ENCODE peak calls at places on chromosomes 16 and 17, in ten cellular contexts. One of them, this sample, is unnamed.

GRCh38 chr17:50848691-50849090 is 13.3 kb downstream of the WFIKKN2 start:
- DNase-seq in breast epithelium: no peak
- DNase-seq in Peyer's patch: no peak
- DNase-seq in transverse colon: no peak
- DNase-seq in prostate gland: no peak
- DNase-seq in esophagus muscularis mucosa: no peak
- DNase-seq in A549: no peak
- DNase-seq in endothelial cell of umbilical vein: no peak
- DNase-seq in uterus: no peak
- DNase-seq in heart left ventricle: no peak
- DNase-seq in this sample: no peak

GRCh38 chr17:5122586-5123342 is 6.9 kb downstream of the USP6 start:
- DNase-seq in heart left ventricle: no peak
- DNase-seq in endothelial cell of umbilical vein: no peak
- DNase-seq in uterus: no peak
- DNase-seq in transverse colon: peak; percentile 36
- DNase-seq in prostate gland: no peak
- DNase-seq in breast epithelium: no peak
- DNase-seq in A549: no peak
- DNase-seq in Peyer's patch: no peak
- DNase-seq in esophagus muscularis mucosa: no peak
- DNase-seq in this sample: peak; percentile 24

GRCh38 chr16:68640972-68641371 is 4.1 kb upstream of the CDH3 start:
- DNase-seq in endothelial cell of umbilical vein: no peak
- DNase-seq in Peyer's patch: no peak
- DNase-seq in esophagus muscularis mucosa: no peak
- DNase-seq in A549: no peak
- DNase-seq in uterus: no peak
- DNase-seq in heart left ventricle: no peak
- DNase-seq in breast epithelium: no peak
- DNase-seq in prostate gland: no peak
- DNase-seq in transverse colon: no peak
- DNase-seq in this sample: peak; percentile 29

GRCh38 chr17:32498362-32498761 is 11.6 kb downstream of the CDK5R1 start:
- DNase-seq in uterus: no peak
- DNase-seq in prostate gland: no peak
- DNase-seq in Peyer's patch: no peak
- DNase-seq in endothelial cell of umbilical vein: no peak
- DNase-seq in transverse colon: no peak
- DNase-seq in esophagus muscularis mucosa: no peak
- DNase-seq in breast epithelium: no peak
- DNase-seq in A549: no peak
- DNase-seq in heart left ventricle: no peak
- DNase-seq in this sample: no peak

GRCh38 chr17:58756246-58757161 is 850 bp downstream of the PPM1E start:
- DNase-seq in uterus: no peak
- DNase-seq in breast epithelium: no peak
- DNase-seq in transverse colon: no peak
- DNase-seq in prostate gland: no peak
- DNase-seq in heart left ventricle: no peak
- DNase-seq in endothelial cell of umbilical vein: no peak
- DNase-seq in esophagus muscularis mucosa: no peak
- DNase-seq in A549: no peak
- DNase-seq in Peyer's patch: no peak
- DNase-seq in this sample: no peak

GRCh38 chr17:13931752-13932477 is 137.4 kb upstream of the COX10 start:
- DNase-seq in prostate gland: peak; percentile 25
- DNase-seq in esophagus muscularis mucosa: no peak
- DNase-seq in endothelial cell of umbilical vein: no peak
- DNase-seq in uterus: peak; percentile 83
- DNase-seq in Peyer's patch: peak; percentile 72
- DNase-seq in A549: no peak
- DNase-seq in heart left ventricle: peak; percentile 71
- DNase-seq in transverse colon: peak; percentile 42
- DNase-seq in breast epithelium: no peak
- DNase-seq in this sample: peak; percentile 39

GRCh38 chr16:48687421-48688038 is 77.5 kb upstream of the N4BP1 start:
- DNase-seq in transverse colon: peak; percentile 18
- DNase-seq in uterus: peak; percentile 18
- DNase-seq in endothelial cell of umbilical vein: peak; percentile 59
- DNase-seq in prostate gland: peak; percentile 9
- DNase-seq in A549: peak; percentile 83
- DNase-seq in Peyer's patch: no peak
- DNase-seq in breast epithelium: no peak
- DNase-seq in esophagus muscularis mucosa: peak; percentile 90
- DNase-seq in heart left ventricle: peak; percentile 42
- DNase-seq in this sample: peak; percentile 28

GRCh38 chr17:2253362-2253761 is 50.2 kb downstream of the SMG6 start:
- DNase-seq in A549: no peak
- DNase-seq in breast epithelium: no peak
- DNase-seq in Peyer's patch: no peak
- DNase-seq in prostate gland: no peak
- DNase-seq in endothelial cell of umbilical vein: no peak
- DNase-seq in transverse colon: no peak
- DNase-seq in heart left ventricle: no peak
- DNase-seq in esophagus muscularis mucosa: no peak
- DNase-seq in uterus: no peak
- DNase-seq in this sample: no peak

GRCh38 chr17:7191069-7191468 is 11.9 kb upstream of the ASGR1 start:
- DNase-seq in A549: no peak
- DNase-seq in breast epithelium: no peak
- DNase-seq in heart left ventricle: no peak
- DNase-seq in transverse colon: no peak
- DNase-seq in esophagus muscularis mucosa: no peak
- DNase-seq in uterus: no peak
- DNase-seq in endothelial cell of umbilical vein: no peak
- DNase-seq in prostate gland: no peak
- DNase-seq in Peyer's patch: no peak
- DNase-seq in this sample: no peak

GRCh38 chr16:77596243-77596642 is 126.1 kb upstream of the NUDT7 start:
- DNase-seq in prostate gland: no peak
- DNase-seq in esophagus muscularis mucosa: no peak
- DNase-seq in Peyer's patch: no peak
- DNase-seq in A549: no peak
- DNase-seq in endothelial cell of umbilical vein: peak; percentile 85
- DNase-seq in uterus: no peak
- DNase-seq in heart left ventricle: no peak
- DNase-seq in breast epithelium: no peak
- DNase-seq in transverse colon: no peak
- DNase-seq in this sample: no peak

DNA sequence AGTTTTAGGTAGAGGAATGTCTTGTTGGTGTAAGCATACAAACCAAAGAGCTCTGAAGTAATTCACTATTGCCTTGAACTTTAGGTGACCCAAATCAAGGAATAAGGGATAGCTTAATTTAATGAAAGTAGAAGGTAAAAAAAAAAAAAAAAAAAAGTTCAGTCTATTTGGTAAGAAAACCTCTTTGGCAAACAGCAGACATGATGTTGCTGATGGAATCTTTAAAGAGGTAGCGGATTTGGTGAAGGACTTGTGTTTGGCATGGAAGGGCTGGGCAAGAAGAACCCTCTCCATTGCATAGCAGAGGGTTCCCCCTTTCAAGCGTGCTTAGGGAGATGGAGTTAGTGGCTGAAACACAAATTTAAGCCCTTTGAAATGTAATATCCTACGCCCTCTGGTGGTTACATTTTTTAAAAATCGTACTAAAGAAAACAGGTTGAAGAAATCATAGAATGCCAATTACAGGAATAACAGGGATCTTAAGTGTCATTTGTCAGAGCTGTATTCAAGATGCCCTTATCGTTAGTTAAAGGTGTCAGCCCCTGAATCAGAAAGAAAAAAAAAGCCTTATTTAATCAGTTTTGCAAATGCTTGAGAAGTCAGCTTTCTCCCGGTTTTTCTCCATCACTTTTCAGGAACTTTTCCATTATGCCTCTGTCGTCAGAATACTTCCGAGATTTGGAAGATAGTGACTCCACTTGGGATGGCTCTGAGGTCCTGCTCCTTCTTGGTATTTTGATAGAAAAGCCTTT is 383.1 kb downstream of the KCNJ2 start:
- DNase-seq in heart left ventricle: no peak
- DNase-seq in Peyer's patch: no peak
- DNase-seq in A549: peak; percentile 26
- DNase-seq in uterus: no peak
- DNase-seq in transverse colon: no peak
- DNase-seq in breast epithelium: no peak
- DNase-seq in endothelial cell of umbilical vein: peak; percentile 75
- DNase-seq in esophagus muscularis mucosa: no peak
- DNase-seq in prostate gland: peak; percentile 10
- DNase-seq in this sample: no peak
- TF ChIP-seq POLR2A in heart left ventricle: no peak
- TF ChIP-seq POLR2A in Peyer's patch: no peak
- TF ChIP-seq POLR2A in A549: no peak
- TF ChIP-seq POLR2A in uterus: no peak
- TF ChIP-seq POLR2A in transverse colon: no peak
- TF ChIP-seq POLR2A in breast epithelium: no peak
- TF ChIP-seq POLR2A in endothelial cell of umbilical vein: no peak
- TF ChIP-seq POLR2A in esophagus muscularis mucosa: no peak
- TF ChIP-seq POLR2A in prostate gland: no peak
- TF ChIP-seq POLR2A in this sample: no peak

GRCh38 chr16:81818514-81819304 is 39.6 kb downstream of the PLCG2 start:
- DNase-seq in A549: no peak
- DNase-seq in esophagus muscularis mucosa: no peak
- DNase-seq in endothelial cell of umbilical vein: peak; percentile 63
- DNase-seq in Peyer's patch: no peak
- DNase-seq in heart left ventricle: no peak
- DNase-seq in breast epithelium: no peak
- DNase-seq in uterus: no peak
- DNase-seq in prostate gland: no peak
- DNase-seq in transverse colon: no peak
- DNase-seq in this sample: no peak
- H3K4me3 ChIP-seq in A549: no peak overlapping the region
- H3K4me3 ChIP-seq in esophagus muscularis mucosa: no peak overlapping the region
- H3K4me3 ChIP-seq in endothelial cell of umbilical vein: no peak overlapping the region
- H3K4me3 ChIP-seq in Peyer's patch: no peak overlapping the region
- H3K4me3 ChIP-seq in heart left ventricle: no peak overlapping the region
- H3K4me3 ChIP-seq in breast epithelium: no peak overlapping the region
- H3K4me3 ChIP-seq in uterus: no peak overlapping the region
- H3K4me3 ChIP-seq in prostate gland: no peak overlapping the region
- H3K4me3 ChIP-seq in transverse colon: no peak overlapping the region
- H3K4me3 ChIP-seq in this sample: no peak overlapping the region

GRCh38 chr16:57809276-57809793 is 7.0 kb upstream of the KIFC3 start:
- DNase-seq in breast epithelium: no peak
- DNase-seq in esophagus muscularis mucosa: no peak
- DNase-seq in A549: no peak
- DNase-seq in prostate gland: no peak
- DNase-seq in transverse colon: no peak
- DNase-seq in heart left ventricle: no peak
- DNase-seq in Peyer's patch: no peak
- DNase-seq in endothelial cell of umbilical vein: no peak
- DNase-seq in uterus: no peak
- DNase-seq in this sample: no peak

GRCh38 chr16:57809843-57810196 is 7.5 kb upstream of the KIFC3 start:
- DNase-seq in endothelial cell of umbilical vein: no peak
- DNase-seq in esophagus muscularis mucosa: no peak
- DNase-seq in uterus: no peak
- DNase-seq in transverse colon: no peak
- DNase-seq in breast epithelium: no peak
- DNase-seq in Peyer's patch: no peak
- DNase-seq in prostate gland: no peak
- DNase-seq in A549: no peak
- DNase-seq in heart left ventricle: no peak
- DNase-seq in this sample: no peak

GRCh38 chr16:57808589-57808988 is 6.3 kb upstream of the KIFC3 start:
- DNase-seq in esophagus muscularis mucosa: no peak
- DNase-seq in endothelial cell of umbilical vein: no peak
- DNase-seq in prostate gland: no peak
- DNase-seq in uterus: no peak
- DNase-seq in transverse colon: no peak
- DNase-seq in breast epithelium: no peak
- DNase-seq in heart left ventricle: no peak
- DNase-seq in A549: no peak
- DNase-seq in Peyer's patch: no peak
- DNase-seq in this sample: no peak

GRCh38 chr16:57807252-57807967 is 5.1 kb upstream of the KIFC3 start:
- DNase-seq in esophagus muscularis mucosa: no peak
- DNase-seq in breast epithelium: no peak
- DNase-seq in prostate gland: no peak
- DNase-seq in uterus: no peak
- DNase-seq in endothelial cell of umbilical vein: no peak
- DNase-seq in Peyer's patch: no peak
- DNase-seq in heart left ventricle: no peak
- DNase-seq in transverse colon: no peak
- DNase-seq in A549: peak; percentile 68
- DNase-seq in this sample: no peak

DNA sequence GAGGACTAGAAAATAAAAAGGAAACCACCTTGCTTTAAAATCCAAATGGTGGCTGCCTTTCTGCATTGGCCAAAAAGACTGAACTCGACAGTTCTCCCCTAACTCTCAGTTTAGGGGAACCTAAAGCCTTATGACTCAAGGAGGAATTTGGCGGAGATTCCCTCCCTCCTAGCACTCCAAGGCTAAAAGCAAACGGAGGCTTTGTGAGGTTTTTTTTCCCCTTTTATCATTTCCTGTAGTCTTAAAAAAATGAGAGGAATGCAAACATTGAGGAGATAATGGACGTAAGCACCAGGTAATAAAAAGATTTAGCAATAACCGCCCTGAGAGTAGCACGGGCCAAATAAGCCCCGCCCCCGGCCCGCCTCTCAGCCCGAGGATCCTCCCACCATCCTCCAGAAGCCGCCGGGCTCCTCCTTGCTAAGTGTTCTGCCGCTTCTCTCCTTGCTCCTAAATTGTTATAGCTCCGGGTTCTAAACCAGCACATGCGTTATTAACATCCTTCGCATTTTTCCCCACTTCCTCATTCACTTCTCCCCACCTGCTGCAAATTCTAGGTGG is 5.8 kb upstream of the KIFC3 start:
- DNase-seq in breast epithelium: peak; percentile 82
- DNase-seq in uterus: peak; percentile 88
- DNase-seq in Peyer's patch: peak; percentile 60
- DNase-seq in endothelial cell of umbilical vein: peak; percentile 75
- DNase-seq in A549: peak; percentile 91
- DNase-seq in transverse colon: peak; percentile 87
- DNase-seq in esophagus muscularis mucosa: peak; percentile 94
- DNase-seq in heart left ventricle: peak; percentile 78
- DNase-seq in prostate gland: peak; percentile 90
- DNase-seq in this sample: peak; percentile 92
- TF ChIP-seq POLR2A in breast epithelium: no peak
- TF ChIP-seq POLR2A in uterus: peak; percentile 39
- TF ChIP-seq POLR2A in Peyer's patch: no peak
- TF ChIP-seq POLR2A in endothelial cell of umbilical vein: no peak
- TF ChIP-seq POLR2A in A549: no peak
- TF ChIP-seq POLR2A in transverse colon: no peak
- TF ChIP-seq POLR2A in esophagus muscularis mucosa: no peak
- TF ChIP-seq POLR2A in heart left ventricle: no peak
- TF ChIP-seq POLR2A in prostate gland: peak; percentile 52
- TF ChIP-seq POLR2A in this sample: no peak

DNA sequence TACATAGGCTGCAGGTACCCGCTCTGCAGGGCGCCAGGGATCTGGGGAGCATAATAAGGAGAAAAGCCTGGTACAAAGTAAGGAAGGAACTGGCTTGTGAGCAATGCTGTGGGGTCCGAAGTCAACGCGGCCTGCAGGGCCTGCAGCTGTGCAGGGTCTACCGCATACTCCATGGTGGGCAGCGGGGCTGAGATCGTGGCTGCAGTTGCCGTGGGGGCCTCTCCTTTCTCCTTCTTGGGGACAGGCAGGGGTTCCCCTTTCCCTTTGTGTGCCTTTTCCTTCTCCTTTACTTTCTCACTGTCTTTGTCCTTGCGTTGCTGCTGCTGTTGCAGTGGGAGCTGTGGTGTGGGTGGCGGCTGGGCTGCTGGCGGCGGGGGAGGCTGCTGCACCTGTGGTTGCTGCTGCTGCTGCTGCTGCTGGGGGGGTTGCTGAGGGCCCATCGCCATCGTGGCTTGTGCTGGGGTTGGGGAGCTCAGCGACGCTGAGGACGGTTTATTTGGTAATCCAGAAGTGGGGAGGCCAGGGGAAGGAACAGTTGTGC is 259.6 kb downstream of the ZFHX3 start:
- DNase-seq in Peyer's patch: no peak
- DNase-seq in uterus: no peak
- DNase-seq in prostate gland: no peak
- DNase-seq in endothelial cell of umbilical vein: no peak
- DNase-seq in breast epithelium: no peak
- DNase-seq in A549: no peak
- DNase-seq in transverse colon: no peak
- DNase-seq in heart left ventricle: no peak
- DNase-seq in esophagus muscularis mucosa: peak; percentile 78
- DNase-seq in this sample: no peak
- H3K4me3 ChIP-seq in Peyer's patch: peak overlapping the region; percentile 56
- H3K4me3 ChIP-seq in uterus: peak overlapping the region; percentile 53
- H3K4me3 ChIP-seq in prostate gland: peak overlapping the region; percentile 35
- H3K4me3 ChIP-seq in endothelial cell of umbilical vein: no peak overlapping the region
- H3K4me3 ChIP-seq in breast epithelium: peak overlapping the region; percentile 75
- H3K4me3 ChIP-seq in A549: no peak overlapping the region
- H3K4me3 ChIP-seq in transverse colon: no peak overlapping the region
- H3K4me3 ChIP-seq in heart left ventricle: no peak overlapping the region
- H3K4me3 ChIP-seq in esophagus muscularis mucosa: peak overlapping the region; percentile 45
- H3K4me3 ChIP-seq in this sample: peak overlapping the region; percentile 48

This sample was measured in stomach.